ENCODE peak calls at places on chromosome 1, in seven cellular contexts. U is EL, G is T1000, Q is iPS DF 19.7, J is kidney glomerular epithelial cell, Y is IMR-90, W is substantia nigra. R is an unnamed sample.

GRCh38 chr1:3155056-3155805 is 86.2 kb downstream of the PRDM16 start:
- DNase-seq in W (no peak), Q (no peak), Y (no peak), U (no peak), G (no peak), J (no peak), R (no peak)

GRCh38 chr1:77405186-77405585 is 123.4 kb downstream of the AK5 start:
- DNase-seq in G (no peak), W (no peak), Y (no peak), U (no peak), Q (no peak), J (no peak), R (no peak)

GRCh38 chr1:151472852-151473731 is 13.8 kb upstream of the POGZ start:
- DNase-seq in Y (peak), Q (no peak), J (peak), G (no peak), W (peak), U (peak), R (peak)

GRCh38 chr1:27592600-27593340 is 11.2 kb downstream of the AHDC1 start:
- DNase-seq in G (no peak), W (no peak), Q (no peak), Y (no peak), U (no peak), J (no peak), R (no peak)

GRCh38 chr1:67535474-67535873 is 105.3 kb upstream of the SERBP1 start:
- DNase-seq in Q (no peak), W (no peak), U (peak), Y (peak), G (peak), J (peak), R (peak)

GRCh38 chr1:15242766-15243165 is 4.3 kb upstream of the FHAD1 start:
- DNase-seq in G (no peak), Y (no peak), W (no peak), U (no peak), Q (no peak), J (no peak), R (no peak)

GRCh38 chr1:77975907-77976306 is 3.0 kb downstream of the FUBP1 start:
- DNase-seq in W (no peak), U (peak), J (peak), Q (no peak), G (no peak), Y (no peak), R (no peak)

GRCh38 chr1:193105821-193106177 is 585 bp upstream of the GLRX2 start:
- DNase-seq in U (no peak), J (no peak), Q (no peak), Y (no peak), G (no peak), W (no peak), R (no peak)

GRCh38 chr1:160425847-160426246 is 25.5 kb downstream of the VANGL2 start:
- DNase-seq in G (no peak), U (no peak), W (no peak), Y (no peak), Q (no peak), J (no peak), R (no peak)

GRCh38 chr1:42282867-42283583 is 52.0 kb downstream of the FOXJ3 start:
- DNase-seq in Y (peak), G (no peak), J (peak), U (peak), Q (no peak), W (no peak), R (no peak)

GRCh38 chr1:7962011-7962335 is 462 bp downstream of the PARK7 start:
- DNase-seq in G (no peak), J (no peak), U (no peak), W (no peak), Q (no peak), Y (no peak), R (no peak)

GRCh38 chr1:10734900-10735602 is 61.4 kb downstream of the CASZ1 start:
- DNase-seq in G (no peak), W (no peak), U (no peak), Q (no peak), J (no peak), Y (no peak), R (no peak)